ENCODE peak calls at places on chromosomes 2 and 18, in six cellular contexts. A is heart left ventricle, F is astrocyte, U is upper lobe of right lung, B is SJCRH30, Y is left lung. H is an unnamed sample. For H3K4me1, the result is how much of the 10 kb centered on the place peaks cover.

GRCh38 chr18:8947576-8947975 is 154.9 kb upstream of the NDUFV2 start:
- DNase-seq in A (no peak), F (peak), U (no peak), B (no peak), Y (no peak), H (no peak)

GRCh38 chr18:79789901-79790885 is 7.5 kb upstream of the KCNG2 start:
- DNase-seq in A (no peak), F (no peak), U (peak), B (no peak), Y (peak), H (peak)

GRCh38 chr2:112583497-112584133 is 794 bp upstream of the CHCHD5 start:
- DNase-seq in A (no peak), F (no peak), U (no peak), B (no peak), Y (peak), H (no peak)

GRCh38 chr2:207632575-207633492 is 7.6 kb upstream of the METTL21A start:
- DNase-seq in A (no peak), F (peak), U (no peak), B (no peak), Y (no peak), H (no peak)

GRCh38 chr2:147636238-147636887 is 208.5 kb upstream of the ACVR2A start:
- DNase-seq in A (no peak), F (peak), U (no peak), B (peak), Y (no peak), H (no peak)

GRCh38 chr2:119011162-119011909 is 69.3 kb downstream of the MARCO start:
- DNase-seq in A (peak), F (peak), U (peak), B (peak), Y (peak), H (peak)

GRCh38 chr2:23593396-23594078 is 208.6 kb downstream of the KLHL29 start:
- DNase-seq in A (no peak), F (no peak), U (no peak), B (no peak), Y (no peak), H (peak)

GRCh38 chr2:67846341-67847070 is 216.3 kb downstream of the C1D start:
- DNase-seq in A (peak), F (peak), U (peak), B (peak), Y (peak), H (peak)

GRCh38 chr2:23551875-23552274 is 166.9 kb downstream of the KLHL29 start:
- DNase-seq in A (no peak), F (no peak), U (no peak), B (no peak), Y (no peak), H (no peak)

GRCh38 chr2:152583512-152584188 is 133.6 kb downstream of the PRPF40A start:
- DNase-seq in A (no peak), F (no peak), U (no peak), B (no peak), Y (no peak), H (no peak)

GRCh38 chr2:238872026-238872425 is 24.1 kb downstream of the TWIST2 start:
- DNase-seq in A (no peak), F (no peak), U (no peak), B (no peak), Y (peak), H (no peak)

GRCh38 chr2:43438858-43439655 is 156.8 kb downstream of the THADA start:
- DNase-seq in A (no peak), F (no peak), U (no peak), B (no peak), Y (no peak), H (no peak)

GRCh38 chr2:239671916-239672849 is 271.4 kb upstream of the HDAC4 start:
- DNase-seq in A (no peak), F (no peak), U (no peak), B (no peak), Y (no peak), H (peak)

GRCh38 chr18:76494541-76495403 is at the start of gene ZNF516:
- DNase-seq in A (peak), F (peak), U (no peak), B (peak), Y (peak), H (no peak)

GRCh38 chr18:12031836-12032235 is 50.5 kb downstream of the IMPA2 start:
- DNase-seq in A (peak), F (peak), U (no peak), B (no peak), Y (no peak), H (no peak)

GRCh38 chr2:132448771-132449170 is 32.2 kb downstream of the GPR39 start:
- DNase-seq in A (no peak), F (no peak), U (no peak), B (no peak), Y (no peak), H (no peak)

GRCh38 chr18:111292-112014 is 46.9 kb upstream of the USP14 start:
- DNase-seq in A (peak), F (peak), U (peak), B (peak), Y (peak), H (peak)

GRCh38 chr2:31248139-31248538 is 14.2 kb downstream of the EHD3 start:
- DNase-seq in A (no peak), F (no peak), U (no peak), B (no peak), Y (no peak), H (no peak)

GRCh38 chr2:60551241-60552095 is 2.0 kb downstream of the BCL11A start:
- DNase-seq in A (no peak), F (peak), U (peak), B (peak), Y (peak), H (peak)

GRCh38 chr2:195486987-195487644 is 169.9 kb upstream of the SLC39A10 start:
- DNase-seq in A (no peak), F (peak), U (no peak), B (peak), Y (no peak), H (no peak)

GRCh38 chr2:24771099-24771498 is 22.1 kb downstream of the PTRHD1 start:
- DNase-seq in A (no peak), F (no peak), U (no peak), B (no peak), Y (no peak), H (no peak)

GRCh38 chr2:196925445-196925767 is 1.1 kb downstream of the PGAP1 start:
- DNase-seq in A (no peak), F (peak), U (no peak), B (peak), Y (no peak), H (no peak)

GRCh38 chr18:33505297-33505696 is 64.8 kb upstream of the CCDC178 start:
- DNase-seq in A (no peak), F (no peak), U (no peak), B (no peak), Y (no peak), H (no peak)

GRCh38 chr2:226649871-226650660 is 149.6 kb downstream of the IRS1 start:
- DNase-seq in A (peak), F (peak), U (peak), B (peak), Y (peak), H (peak)

GRCh38 chr2:194769030-194769429 is 888.0 kb upstream of the SLC39A10 start:
- DNase-seq in A (no peak), F (no peak), U (no peak), B (no peak), Y (no peak), H (no peak)

GRCh38 chr2:226721541-226721940 is 78.1 kb downstream of the IRS1 start:
- DNase-seq in A (peak), F (no peak), U (no peak), B (no peak), Y (no peak), H (peak)

GRCh38 chr18:63376493-63377053 is 9.6 kb upstream of the KDSR start:
- DNase-seq in A (no peak), F (no peak), U (no peak), B (no peak), Y (no peak), H (no peak)

GRCh38 chr2:109118321-109118720 is 10.7 kb upstream of the SH3RF3 start:
- DNase-seq in A (no peak), F (no peak), U (no peak), B (no peak), Y (no peak), H (no peak)

GRCh38 chr2:206502729-206503128 is 59.4 kb downstream of the ADAM23 start:
- DNase-seq in A (no peak), F (no peak), U (no peak), B (no peak), Y (no peak), H (no peak)

GRCh38 chr2:160477032-160477431 is 16.6 kb downstream of the RBMS1 start:
- DNase-seq in A (no peak), F (peak), U (no peak), B (no peak), Y (no peak), H (no peak)
- H3K4me1 ChIP-seq in A (half or more), F (under half), U (under half), B (under half), Y (under half), H (under half)

GRCh38 chr2:33107690-33108482 is 161.1 kb downstream of the LTBP1 start:
- DNase-seq in A (no peak), F (peak), U (no peak), B (no peak), Y (no peak), H (no peak)
- H3K4me1 ChIP-seq in A (under half), F (under half), U (under half), B (under half), Y (under half), H (under half)

GRCh38 chr2:48345176-48345575 is 184.8 kb upstream of the STON1 start:
- DNase-seq in A (no peak), F (no peak), U (no peak), B (no peak), Y (no peak), H (no peak)
- H3K4me1 ChIP-seq in A (under half), F (under half), U (under half), B (under half), Y (under half), H (under half)

GRCh38 chr2:177264209-177264538 is 353 bp downstream of the NFE2L2 start:
- DNase-seq in A (no peak), F (no peak), U (peak), B (peak), Y (no peak), H (no peak)

GRCh38 chr2:177264539-177265385 is at the start of gene NFE2L2:
- DNase-seq in A (peak), F (peak), U (peak), B (peak), Y (peak), H (peak)

GRCh38 chr2:177263451-177264208 is 897 bp downstream of the NFE2L2 start:
- DNase-seq in A (peak), F (peak), U (peak), B (peak), Y (peak), H (peak)

GRCh38 chr2:177265834-177266817 is 1.6 kb upstream of the NFE2L2 start:
- DNase-seq in A (no peak), F (peak), U (no peak), B (no peak), Y (no peak), H (no peak)

GRCh38 chr2:177265386-177265690 is 811 bp upstream of the NFE2L2 start:
- DNase-seq in A (peak), F (no peak), U (no peak), B (no peak), Y (peak), H (no peak)
- H3K4me1 ChIP-seq in A (under half), F (under half), U (under half), B (under half), Y (under half), H (under half)